ENCODE peak calls at places on chromosomes 16 and 17, in ten cellular contexts. C is amygdala; V is HFFc6; Q is stimulated activated CD8-positive, alpha-beta memory T cell treated with anti-CD3 and anti-CD28 coated beads, Interleukin-7, amount 100 ng/mL, for 4 hours; S is stimulated activated CD4-positive, alpha-beta T cell treated with anti-CD3 and anti-CD28 coated beads, Interleukin-1b, Interleukin-23, amount 100 ng/mL, for 1 hour; L is stomach; K is activated CD8-positive, alpha-beta memory T cell treated with anti-CD3 and anti-CD28 coated beads for 24 hours; O is NCI-H2081; U is T1000; N is hypothalamus. P is an unnamed sample.

GRCh38 chr16:85449885-85450245 is 163.3 kb upstream of the GSE1 start:
- DNase-seq in C (no peak), V (no peak), Q (no peak), S (no peak), L (no peak), K (no peak), O (no peak), U (no peak), N (no peak), P (no peak)

GRCh38 chr17:67639555-67639954 is 78.2 kb upstream of the NOL11 start:
- DNase-seq in C (no peak), V (no peak), Q (no peak), S (no peak), L (no peak), K (no peak), O (no peak), U (no peak), N (no peak), P (no peak)

GRCh38 chr16:88619859-88620655 is 18.3 kb upstream of the IL17C start:
- DNase-seq in C (no peak), V (no peak), Q (peak; percentile 53), S (no peak), L (no peak), K (peak; percentile 69), O (no peak), U (no peak), N (no peak), P (no peak)

GRCh38 chr16:48969611-48970010 is 312.0 kb downstream of the CBLN1 start:
- DNase-seq in C (no peak), V (no peak), Q (no peak), S (no peak), L (no peak), K (no peak), O (no peak), U (no peak), N (no peak), P (no peak)

GRCh38 chr17:64028874-64029464 is 8.5 kb upstream of the ICAM2 start:
- DNase-seq in C (peak; percentile 29), V (peak; percentile 58), Q (peak; percentile 61), S (peak; percentile 51), L (peak; percentile 77), K (peak; percentile 84), O (peak; percentile 70), U (peak; percentile 66), N (peak; percentile 64), P (peak; percentile 22)

GRCh38 chr16:74650966-74651567 is 15.6 kb downstream of the RFWD3 start:
- DNase-seq in C (no peak), V (no peak), Q (no peak), S (no peak), L (no peak), K (no peak), O (no peak), U (no peak), N (no peak), P (peak; percentile 1)

GRCh38 chr17:608911-609882 is 105.4 kb downstream of the VPS53 start:
- DNase-seq in C (no peak), V (peak; percentile 74), Q (no peak), S (no peak), L (no peak), K (no peak), O (no peak), U (no peak), N (no peak), P (no peak)

GRCh38 chr16:68961778-68962402 is 118.6 kb downstream of the TANGO6 start:
- DNase-seq in C (no peak), V (no peak), Q (no peak), S (no peak), L (no peak), K (no peak), O (no peak), U (no peak), N (no peak), P (no peak)

GRCh38 chr16:56600398-56600999 is 7.9 kb upstream of the MT2A start:
- DNase-seq in C (peak; percentile 49), V (peak; percentile 73), Q (no peak), S (no peak), L (peak; percentile 44), K (no peak), O (peak; percentile 2), U (no peak), N (peak; percentile 57), P (peak; percentile 47)

GRCh38 chr17:13337864-13338371 is 263.8 kb downstream of the HS3ST3A1 start:
- DNase-seq in C (no peak), V (peak; percentile 51), Q (no peak), S (no peak), L (no peak), K (no peak), O (peak; percentile 3), U (peak; percentile 12), N (peak; percentile 2), P (peak; percentile 83)

GRCh38 chr16:12089492-12090161 is 113.1 kb downstream of the SNX29 start:
- DNase-seq in C (no peak), V (no peak), Q (no peak), S (no peak), L (peak; percentile 67), K (peak; percentile 77), O (no peak), U (no peak), N (peak; percentile 13), P (no peak)

GRCh38 chr17:56011406-56012131 is 141.7 kb upstream of the ANKFN1 start:
- DNase-seq in C (no peak), V (no peak), Q (no peak), S (no peak), L (no peak), K (no peak), O (no peak), U (no peak), N (no peak), P (no peak)

GRCh38 chr17:1201132-1201702 is 21.4 kb upstream of the ABR start:
- DNase-seq in C (no peak), V (no peak), Q (peak; percentile 42), S (no peak), L (no peak), K (peak; percentile 81), O (no peak), U (no peak), N (no peak), P (no peak)

GRCh38 chr16:679808-680624 is at the start of gene STUB1:
- DNase-seq in C (peak; percentile 93), V (peak; percentile 67), Q (peak; percentile 85), S (peak; percentile 89), L (peak; percentile 89), K (peak; percentile 94), O (peak; percentile 85), U (peak; percentile 88), N (peak; percentile 95), P (peak; percentile 88)

GRCh38 chr16:29313559-29313887 is 93.0 kb downstream of the NPIPB11 start:
- DNase-seq in C (no peak), V (no peak), Q (no peak), S (no peak), L (no peak), K (no peak), O (no peak), U (no peak), N (no peak), P (no peak)

GRCh38 chr17:10384175-10384574 is 11.4 kb upstream of the MYH13 start:
- DNase-seq in C (no peak), V (no peak), Q (no peak), S (no peak), L (no peak), K (no peak), O (no peak), U (no peak), N (no peak), P (no peak)

GRCh38 chr16:89323120-89323960 is 105.8 kb downstream of the ZNF778 start:
- DNase-seq in C (no peak), V (no peak), Q (no peak), S (no peak), L (no peak), K (no peak), O (no peak), U (no peak), N (no peak), P (no peak)

GRCh38 chr16:84065536-84066132 is 23.0 kb upstream of the SLC38A8 start:
- DNase-seq in C (peak; percentile 57), V (peak; percentile 33), Q (no peak), S (no peak), L (peak; percentile 53), K (no peak), O (peak; percentile 24), U (no peak), N (peak; percentile 67), P (peak; percentile 43)

GRCh38 chr17:19448341-19449268 is 37.6 kb downstream of the RNF112 start:
- DNase-seq in C (peak; percentile 49), V (peak; percentile 95), Q (no peak), S (no peak), L (no peak), K (no peak), O (no peak), U (peak; percentile 47), N (peak; percentile 43), P (no peak)

GRCh38 chr17:30095507-30096244 is 20.9 kb upstream of the NSRP1 start:
- DNase-seq in C (no peak), V (peak; percentile 82), Q (no peak), S (no peak), L (no peak), K (no peak), O (no peak), U (no peak), N (no peak), P (no peak)

GRCh38 chr17:82078433-82078832 is 12.8 kb upstream of the DUS1L start:
- DNase-seq in C (no peak), V (no peak), Q (no peak), S (no peak), L (no peak), K (no peak), O (no peak), U (no peak), N (no peak), P (no peak)

GRCh38 chr17:72556944-72557826 is 436.4 kb downstream of the SOX9 start:
- DNase-seq in C (peak; percentile 51), V (peak; percentile 44), Q (peak; percentile 13), S (peak; percentile 29), L (peak; percentile 79), K (peak; percentile 77), O (peak; percentile 71), U (peak; percentile 53), N (peak; percentile 75), P (peak; percentile 72)

GRCh38 chr17:1986783-1987451 is 38.2 kb downstream of the RTN4RL1 start:
- DNase-seq in C (no peak), V (no peak), Q (no peak), S (no peak), L (no peak), K (no peak), O (no peak), U (no peak), N (no peak), P (no peak)

GRCh38 chr17:37090941-37091340 is 142.2 kb downstream of the AATF start:
- DNase-seq in C (no peak), V (no peak), Q (no peak), S (no peak), L (no peak), K (no peak), O (no peak), U (no peak), N (no peak), P (no peak)

GRCh38 chr17:36928450-36929125 is 8.7 kb upstream of the LHX1 start:
- DNase-seq in C (no peak), V (no peak), Q (no peak), S (no peak), L (no peak), K (no peak), O (no peak), U (no peak), N (no peak), P (no peak)

GRCh38 chr17:68491864-68492263 is 20.4 kb upstream of the PRKAR1A start:
- DNase-seq in C (no peak), V (no peak), Q (no peak), S (no peak), L (peak; percentile 57), K (no peak), O (no peak), U (no peak), N (no peak), P (no peak)

GRCh38 chr16:11274964-11275363 is 1.3 kb downstream of the PRM2 start:
- DNase-seq in C (no peak), V (no peak), Q (no peak), S (no peak), L (no peak), K (no peak), O (no peak), U (no peak), N (no peak), P (no peak)

GRCh38 chr16:88815901-88816589 is 4.3 kb upstream of the APRT start:
- DNase-seq in C (no peak), V (no peak), Q (peak; percentile 38), S (no peak), L (peak; percentile 62), K (peak; percentile 85), O (peak; percentile 39), U (no peak), N (peak; percentile 21), P (peak; percentile 57)

P was measured in SHP77.